ENCODE peak calls at places on chromosomes 11 and 22, in eight cellular contexts. One of them, this sample, is unnamed.

GRCh38 chr11:86620796-86621575 is 51.4 kb downstream of the ME3 start:
- DNase-seq in WERI-Rb-1: no peak
- DNase-seq in kidney: no peak
- DNase-seq in mesenchymal stem cell: peak
- DNase-seq in PC-9: no peak
- DNase-seq in A549: no peak
- DNase-seq in CD8-positive, alpha-beta T cell: no peak
- DNase-seq in fibroblast of lung: peak
- DNase-seq in this sample: no peak

GRCh38 chr11:66015936-66016792 is 4.4 kb downstream of the CST6 start:
- DNase-seq in CD8-positive, alpha-beta T cell: no peak
- DNase-seq in mesenchymal stem cell: no peak
- DNase-seq in kidney: peak
- DNase-seq in WERI-Rb-1: no peak
- DNase-seq in fibroblast of lung: no peak
- DNase-seq in A549: no peak
- DNase-seq in PC-9: no peak
- DNase-seq in this sample: no peak

GRCh38 chr22:29751139-29751538 is 15.7 kb downstream of the ZMAT5 start:
- DNase-seq in CD8-positive, alpha-beta T cell: no peak
- DNase-seq in WERI-Rb-1: no peak
- DNase-seq in fibroblast of lung: no peak
- DNase-seq in kidney: no peak
- DNase-seq in PC-9: no peak
- DNase-seq in A549: no peak
- DNase-seq in mesenchymal stem cell: no peak
- DNase-seq in this sample: no peak

GRCh38 chr11:108117746-108118371 is 3.5 kb upstream of the ACAT1 start:
- DNase-seq in kidney: no peak
- DNase-seq in WERI-Rb-1: no peak
- DNase-seq in A549: peak
- DNase-seq in mesenchymal stem cell: peak
- DNase-seq in PC-9: no peak
- DNase-seq in fibroblast of lung: peak
- DNase-seq in CD8-positive, alpha-beta T cell: no peak
- DNase-seq in this sample: no peak

GRCh38 chr11:13040969-13041561 is 31.9 kb downstream of the RASSF10 start:
- DNase-seq in A549: no peak
- DNase-seq in WERI-Rb-1: no peak
- DNase-seq in kidney: no peak
- DNase-seq in mesenchymal stem cell: no peak
- DNase-seq in PC-9: no peak
- DNase-seq in CD8-positive, alpha-beta T cell: no peak
- DNase-seq in fibroblast of lung: no peak
- DNase-seq in this sample: no peak

GRCh38 chr11:65425971-65426838 is 3.6 kb downstream of the NEAT1 start:
- DNase-seq in PC-9: no peak
- DNase-seq in CD8-positive, alpha-beta T cell: no peak
- DNase-seq in kidney: no peak
- DNase-seq in mesenchymal stem cell: peak
- DNase-seq in fibroblast of lung: peak
- DNase-seq in A549: peak
- DNase-seq in WERI-Rb-1: no peak
- DNase-seq in this sample: no peak

GRCh38 chr22:40215266-40215665 is 37.5 kb downstream of the TNRC6B start:
- DNase-seq in CD8-positive, alpha-beta T cell: no peak
- DNase-seq in PC-9: no peak
- DNase-seq in WERI-Rb-1: no peak
- DNase-seq in fibroblast of lung: no peak
- DNase-seq in A549: no peak
- DNase-seq in mesenchymal stem cell: no peak
- DNase-seq in kidney: no peak
- DNase-seq in this sample: no peak

GRCh38 chr11:15505155-15505554 is 390.4 kb downstream of the INSC start:
- DNase-seq in WERI-Rb-1: no peak
- DNase-seq in CD8-positive, alpha-beta T cell: no peak
- DNase-seq in A549: no peak
- DNase-seq in mesenchymal stem cell: no peak
- DNase-seq in kidney: no peak
- DNase-seq in fibroblast of lung: no peak
- DNase-seq in PC-9: no peak
- DNase-seq in this sample: no peak

GRCh38 chr11:118437046-118437735 is 899 bp downstream of the KMT2A start:
- DNase-seq in CD8-positive, alpha-beta T cell: no peak
- DNase-seq in mesenchymal stem cell: peak
- DNase-seq in A549: peak
- DNase-seq in WERI-Rb-1: peak
- DNase-seq in fibroblast of lung: peak
- DNase-seq in kidney: peak
- DNase-seq in PC-9: peak
- DNase-seq in this sample: no peak

GRCh38 chr11:3049430-3050243 is 7.6 kb downstream of the CARS1 start:
- DNase-seq in A549: peak
- DNase-seq in WERI-Rb-1: peak
- DNase-seq in kidney: peak
- DNase-seq in PC-9: peak
- DNase-seq in mesenchymal stem cell: peak
- DNase-seq in fibroblast of lung: peak
- DNase-seq in CD8-positive, alpha-beta T cell: peak
- DNase-seq in this sample: peak

GRCh38 chr11:94675788-94676187 is 92.4 kb upstream of the AMOTL1 start:
- DNase-seq in mesenchymal stem cell: no peak
- DNase-seq in CD8-positive, alpha-beta T cell: no peak
- DNase-seq in fibroblast of lung: no peak
- DNase-seq in A549: no peak
- DNase-seq in PC-9: no peak
- DNase-seq in WERI-Rb-1: no peak
- DNase-seq in kidney: no peak
- DNase-seq in this sample: no peak

GRCh38 chr22:42553475-42554361 is at the start of gene SERHL2:
- DNase-seq in CD8-positive, alpha-beta T cell: peak
- DNase-seq in PC-9: peak
- DNase-seq in mesenchymal stem cell: peak
- DNase-seq in WERI-Rb-1: peak
- DNase-seq in A549: peak
- DNase-seq in fibroblast of lung: peak
- DNase-seq in kidney: peak
- DNase-seq in this sample: peak

GRCh38 chr11:33258631-33259184 is 1.5 kb downstream of the HIPK3 start:
- DNase-seq in PC-9: no peak
- DNase-seq in CD8-positive, alpha-beta T cell: no peak
- DNase-seq in mesenchymal stem cell: no peak
- DNase-seq in fibroblast of lung: peak
- DNase-seq in WERI-Rb-1: no peak
- DNase-seq in A549: peak
- DNase-seq in kidney: no peak
- DNase-seq in this sample: no peak

GRCh38 chr11:66488957-66489356 is 8.7 kb downstream of the DPP3 start:
- DNase-seq in PC-9: no peak
- DNase-seq in fibroblast of lung: no peak
- DNase-seq in A549: no peak
- DNase-seq in CD8-positive, alpha-beta T cell: no peak
- DNase-seq in WERI-Rb-1: peak
- DNase-seq in kidney: no peak
- DNase-seq in mesenchymal stem cell: no peak
- DNase-seq in this sample: no peak

GRCh38 chr11:94837317-94837716 is 69.2 kb downstream of the AMOTL1 start:
- DNase-seq in WERI-Rb-1: no peak
- DNase-seq in kidney: no peak
- DNase-seq in CD8-positive, alpha-beta T cell: no peak
- DNase-seq in mesenchymal stem cell: no peak
- DNase-seq in A549: no peak
- DNase-seq in fibroblast of lung: no peak
- DNase-seq in PC-9: no peak
- DNase-seq in this sample: no peak

GRCh38 chr22:26558246-26558895 is 31.6 kb downstream of the TPST2 start:
- DNase-seq in CD8-positive, alpha-beta T cell: no peak
- DNase-seq in PC-9: no peak
- DNase-seq in WERI-Rb-1: no peak
- DNase-seq in fibroblast of lung: peak
- DNase-seq in kidney: no peak
- DNase-seq in A549: no peak
- DNase-seq in mesenchymal stem cell: peak
- DNase-seq in this sample: no peak

GRCh38 chr22:18965526-18966421 is 29.7 kb upstream of the PRODH start:
- DNase-seq in kidney: peak
- DNase-seq in mesenchymal stem cell: no peak
- DNase-seq in fibroblast of lung: no peak
- DNase-seq in PC-9: no peak
- DNase-seq in WERI-Rb-1: no peak
- DNase-seq in A549: no peak
- DNase-seq in CD8-positive, alpha-beta T cell: no peak
- DNase-seq in this sample: no peak

GRCh38 chr11:125457814-125458343 is 38.2 kb downstream of the FEZ1 start:
- DNase-seq in kidney: peak
- DNase-seq in A549: no peak
- DNase-seq in CD8-positive, alpha-beta T cell: no peak
- DNase-seq in PC-9: no peak
- DNase-seq in WERI-Rb-1: no peak
- DNase-seq in mesenchymal stem cell: no peak
- DNase-seq in fibroblast of lung: peak
- DNase-seq in this sample: no peak

DNA sequence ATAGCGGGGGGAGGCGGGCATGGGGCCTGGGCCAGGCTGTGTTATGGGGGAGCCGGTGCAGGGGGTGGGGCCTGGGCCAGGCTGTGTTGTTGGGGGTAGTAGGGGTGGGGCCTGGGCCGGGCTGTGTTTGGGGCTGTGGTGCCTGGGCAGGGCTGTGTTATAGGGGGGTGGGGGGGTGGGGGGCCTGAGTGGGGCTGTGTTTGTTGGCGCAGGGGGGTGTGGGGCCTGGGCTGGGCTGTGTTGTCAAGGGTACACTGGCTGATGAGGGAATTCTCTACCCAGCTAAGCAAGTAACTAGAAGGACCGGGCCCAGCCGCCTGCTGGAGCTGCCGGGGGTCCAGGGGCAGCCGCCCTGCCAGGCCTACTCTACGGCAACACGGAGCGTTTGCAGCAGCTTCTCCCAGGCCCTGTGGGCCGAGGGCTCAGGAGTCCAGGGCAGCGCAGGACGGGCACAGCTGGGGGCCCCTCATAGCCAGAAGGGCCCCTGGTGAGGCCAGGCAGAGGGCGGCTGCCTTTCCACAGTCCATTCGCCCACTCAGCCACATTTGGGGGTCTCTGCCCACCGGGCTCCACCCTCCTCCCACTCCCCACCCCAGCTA is 10.1 kb upstream of the PIM3 start:
- DNase-seq in kidney: no peak
- DNase-seq in fibroblast of lung: no peak
- DNase-seq in mesenchymal stem cell: no peak
- DNase-seq in CD8-positive, alpha-beta T cell: no peak
- DNase-seq in WERI-Rb-1: no peak
- DNase-seq in A549: no peak
- DNase-seq in PC-9: no peak
- DNase-seq in this sample: no peak
- H3K27ac ChIP-seq in kidney: peak
- H3K27ac ChIP-seq in fibroblast of lung: no peak
- H3K27ac ChIP-seq in mesenchymal stem cell: no peak
- H3K27ac ChIP-seq in CD8-positive, alpha-beta T cell: no peak
- H3K27ac ChIP-seq in WERI-Rb-1: no peak
- H3K27ac ChIP-seq in A549: peak
- H3K27ac ChIP-seq in PC-9: peak
- H3K27ac ChIP-seq in this sample: peak

GRCh38 chr11:88169881-88170280 is 5.4 kb downstream of the RAB38 start:
- DNase-seq in WERI-Rb-1: no peak
- DNase-seq in PC-9: no peak
- DNase-seq in CD8-positive, alpha-beta T cell: no peak
- DNase-seq in kidney: no peak
- DNase-seq in fibroblast of lung: no peak
- DNase-seq in mesenchymal stem cell: no peak
- DNase-seq in A549: no peak
- DNase-seq in this sample: no peak
- H3K27ac ChIP-seq in WERI-Rb-1: no peak
- H3K27ac ChIP-seq in PC-9: no peak
- H3K27ac ChIP-seq in CD8-positive, alpha-beta T cell: no peak
- H3K27ac ChIP-seq in kidney: no peak
- H3K27ac ChIP-seq in fibroblast of lung: no peak
- H3K27ac ChIP-seq in mesenchymal stem cell: no peak
- H3K27ac ChIP-seq in A549: no peak
- H3K27ac ChIP-seq in this sample: peak

GRCh38 chr11:131612576-131612975 is 242.2 kb downstream of the NTM start:
- DNase-seq in PC-9: no peak
- DNase-seq in CD8-positive, alpha-beta T cell: no peak
- DNase-seq in A549: no peak
- DNase-seq in kidney: no peak
- DNase-seq in WERI-Rb-1: no peak
- DNase-seq in fibroblast of lung: no peak
- DNase-seq in mesenchymal stem cell: no peak
- DNase-seq in this sample: no peak

GRCh38 chr11:131606936-131607335 is 236.5 kb downstream of the NTM start:
- DNase-seq in mesenchymal stem cell: no peak
- DNase-seq in fibroblast of lung: no peak
- DNase-seq in PC-9: no peak
- DNase-seq in A549: no peak
- DNase-seq in WERI-Rb-1: no peak
- DNase-seq in CD8-positive, alpha-beta T cell: no peak
- DNase-seq in kidney: no peak
- DNase-seq in this sample: no peak

GRCh38 chr11:131614514-131615085 is 244.2 kb downstream of the NTM start:
- DNase-seq in mesenchymal stem cell: no peak
- DNase-seq in A549: no peak
- DNase-seq in PC-9: no peak
- DNase-seq in CD8-positive, alpha-beta T cell: no peak
- DNase-seq in fibroblast of lung: no peak
- DNase-seq in WERI-Rb-1: no peak
- DNase-seq in kidney: no peak
- DNase-seq in this sample: no peak

GRCh38 chr11:131609317-131609716 is 238.9 kb downstream of the NTM start:
- DNase-seq in PC-9: no peak
- DNase-seq in CD8-positive, alpha-beta T cell: no peak
- DNase-seq in fibroblast of lung: peak
- DNase-seq in WERI-Rb-1: no peak
- DNase-seq in A549: no peak
- DNase-seq in mesenchymal stem cell: peak
- DNase-seq in kidney: no peak
- DNase-seq in this sample: no peak

GRCh38 chr11:131609921-131610320 is 239.5 kb downstream of the NTM start:
- DNase-seq in CD8-positive, alpha-beta T cell: no peak
- DNase-seq in PC-9: no peak
- DNase-seq in mesenchymal stem cell: no peak
- DNase-seq in fibroblast of lung: no peak
- DNase-seq in WERI-Rb-1: no peak
- DNase-seq in A549: no peak
- DNase-seq in kidney: no peak
- DNase-seq in this sample: no peak
- H3K27ac ChIP-seq in CD8-positive, alpha-beta T cell: no peak
- H3K27ac ChIP-seq in PC-9: no peak
- H3K27ac ChIP-seq in mesenchymal stem cell: no peak
- H3K27ac ChIP-seq in fibroblast of lung: no peak
- H3K27ac ChIP-seq in WERI-Rb-1: no peak
- H3K27ac ChIP-seq in A549: no peak
- H3K27ac ChIP-seq in kidney: no peak
- H3K27ac ChIP-seq in this sample: no peak

DNA sequence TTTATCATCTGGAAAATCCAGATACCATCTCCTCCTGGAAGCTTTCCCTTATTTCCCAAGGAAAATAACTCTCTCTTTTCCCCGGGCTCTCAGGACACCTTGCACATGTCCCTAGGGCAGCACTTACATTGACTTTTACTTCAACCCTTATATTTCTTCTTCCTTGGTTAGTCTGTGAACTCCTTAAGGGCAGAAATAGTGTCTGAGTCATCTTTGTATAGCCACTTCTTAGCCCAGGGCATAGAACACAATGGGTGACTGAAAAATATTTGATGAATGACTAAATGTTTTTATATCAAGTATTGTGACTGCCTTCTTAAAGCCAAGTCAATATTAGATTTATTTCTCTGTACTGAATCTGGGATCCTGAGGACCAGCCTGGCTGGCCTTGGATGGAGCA is 45.4 kb upstream of the MYOD1 start:
- DNase-seq in CD8-positive, alpha-beta T cell: no peak
- DNase-seq in WERI-Rb-1: no peak
- DNase-seq in A549: no peak
- DNase-seq in PC-9: no peak
- DNase-seq in fibroblast of lung: no peak
- DNase-seq in kidney: no peak
- DNase-seq in mesenchymal stem cell: no peak
- DNase-seq in this sample: no peak
- H3K27ac ChIP-seq in CD8-positive, alpha-beta T cell: no peak
- H3K27ac ChIP-seq in WERI-Rb-1: no peak
- H3K27ac ChIP-seq in A549: no peak
- H3K27ac ChIP-seq in PC-9: no peak
- H3K27ac ChIP-seq in fibroblast of lung: no peak
- H3K27ac ChIP-seq in kidney: no peak
- H3K27ac ChIP-seq in mesenchymal stem cell: no peak
- H3K27ac ChIP-seq in this sample: no peak

This sample was measured in epithelial cell of prostate.